ENCODE peak calls at places on chromosomes 4 and X, in five cellular contexts. A is fibroblast of the aortic adventitia, W is transverse colon, M is pancreas, B is psoas muscle. P is an unnamed sample.

GRCh38 chr4:5747746-5748365 is 36.9 kb downstream of the EVC start:
- DNase-seq in B (no peak), M (no peak), W (no peak), A (peak), P (peak)

GRCh38 chr4:151862766-151863165 is 102.0 kb upstream of the GATB start:
- DNase-seq in A (peak), M (no peak), B (no peak), W (no peak), P (no peak)

GRCh38 chr4:5722328-5722727 is 11.3 kb downstream of the EVC start:
- DNase-seq in M (no peak), W (no peak), B (no peak), A (peak), P (no peak)

GRCh38 chrX:72126539-72127140 is 5.1 kb downstream of the RTL5 start:
- DNase-seq in A (peak), B (peak), W (peak), M (peak), P (peak)

GRCh38 chr4:114588305-114588704 is 10.3 kb upstream of the UGT8 start:
- DNase-seq in M (no peak), W (no peak), A (no peak), B (no peak), P (no peak)

GRCh38 chr4:166577639-166578038 is 656.7 kb downstream of the SPOCK3 start:
- DNase-seq in M (no peak), A (no peak), W (no peak), B (no peak), P (no peak)

GRCh38 chrX:18290200-18290599 is 64.3 kb downstream of the SCML2 start:
- DNase-seq in W (no peak), A (peak), M (no peak), B (no peak), P (no peak)

GRCh38 chr4:3733195-3733594 is 33.0 kb upstream of the ADRA2C start:
- DNase-seq in M (no peak), W (no peak), B (no peak), A (no peak), P (no peak)

GRCh38 chrX:40644175-40644574 is 3.2 kb downstream of the CXorf38 start:
- DNase-seq in M (no peak), B (no peak), W (no peak), A (peak), P (no peak)

GRCh38 chr4:83677656-83678055 is 141.7 kb downstream of the GPAT3 start:
- DNase-seq in B (no peak), W (no peak), A (peak), M (no peak), P (no peak)

GRCh38 chr4:154490589-154491340 is 834 bp downstream of the DCHS2 start:
- DNase-seq in M (peak), B (peak), W (peak), A (no peak), P (no peak)

GRCh38 chr4:159105063-159105414 is 2.2 kb downstream of the RAPGEF2 start:
- DNase-seq in M (no peak), B (no peak), A (peak), W (no peak), P (no peak)

GRCh38 chr4:149549911-149550310 is 265.7 kb downstream of the IQCM start:
- DNase-seq in B (no peak), M (no peak), W (no peak), A (no peak), P (no peak)
- TF ChIP-seq CTCF in B (no peak), M (no peak), W (no peak), A (no peak), P (no peak)

GRCh38 chr4:138972956-138973819 is 42.4 kb upstream of the NOCT start:
- DNase-seq in A (no peak), B (no peak), W (no peak), M (no peak), P (no peak)
- H3K4me3 ChIP-seq in A (no peak), B (no peak), W (no peak), M (no peak), P (no peak)

DNA sequence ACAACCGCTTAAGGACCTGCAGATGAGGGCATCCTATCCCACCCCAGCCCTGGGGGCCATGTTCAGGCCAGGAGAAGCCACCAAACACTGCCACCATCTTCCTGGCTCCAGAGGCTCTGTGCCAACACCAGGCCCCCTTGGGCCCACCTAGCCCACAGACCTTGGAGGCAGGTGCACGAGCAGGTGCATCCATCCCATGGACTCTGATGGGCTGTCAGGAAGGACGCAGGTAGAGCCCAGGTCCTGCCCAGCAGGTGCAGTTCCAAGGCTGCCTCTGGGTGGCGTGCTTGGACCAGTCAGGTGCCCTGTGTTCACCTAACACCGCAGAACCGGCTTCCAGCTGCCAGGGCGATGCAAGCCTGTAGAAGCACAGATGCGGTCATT is 22.8 kb upstream of the PDE6B start:
- DNase-seq in W (peak), M (peak), B (no peak), A (no peak), P (no peak)
- TF ChIP-seq CTCF in W (peak), M (peak), B (peak), A (no peak), P (no peak)

DNA sequence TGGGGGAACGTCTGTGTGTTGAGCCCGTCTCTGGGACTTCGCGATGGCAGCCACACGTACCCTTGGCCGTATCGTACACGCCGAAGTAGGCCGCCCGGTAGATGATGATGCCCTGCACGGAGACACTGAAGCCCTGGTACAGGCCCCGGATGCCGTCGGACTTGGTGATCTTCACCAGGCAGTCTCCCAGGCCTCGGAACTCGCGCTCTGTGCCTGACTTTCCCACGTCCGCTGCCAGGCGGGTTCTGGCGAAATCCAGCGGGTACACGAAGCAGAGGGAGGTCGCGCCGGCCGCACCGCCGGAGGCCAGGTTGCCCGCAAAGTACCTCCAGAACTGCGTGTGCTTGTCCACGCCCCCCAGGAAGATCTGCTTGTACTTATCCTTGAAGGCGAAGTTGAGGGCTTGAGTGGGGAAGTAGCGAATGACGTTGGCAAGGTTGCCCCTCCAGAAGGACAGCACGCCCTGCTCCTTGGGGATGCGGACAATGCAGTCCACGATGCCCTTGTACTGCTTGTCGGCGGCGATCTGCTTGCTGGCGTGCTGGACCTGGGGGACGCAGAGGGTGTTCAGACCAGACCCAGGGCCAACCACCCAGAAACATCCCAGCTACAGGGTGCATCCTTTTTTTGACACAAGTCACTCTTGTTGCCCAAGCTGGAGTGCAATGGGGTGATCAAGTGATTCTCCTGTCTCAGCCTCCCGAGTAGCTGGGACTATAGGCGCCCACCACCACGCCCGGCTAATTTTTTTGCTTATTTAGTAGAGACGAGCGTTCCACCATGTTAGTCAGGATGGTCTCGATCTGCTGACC is 2.5 kb downstream of the SLC25A6 start:
- DNase-seq in A (no peak), W (no peak), B (peak), M (peak), P (no peak)
- H3K4me3 ChIP-seq in A (no peak), W (no peak), B (peak), M (no peak), P (no peak)